ENCODE peak calls at places on chromosome 4, in eight cellular contexts. N, H, J, X, E, O, Z and K are unnamed samples.

GRCh38 chr4:2871911-2872310 is 28.3 kb downstream of the ADD1 start:
- DNase-seq in J (no peak), O (peak), X (no peak), H (no peak), Z (peak), E (no peak), N (no peak), K (no peak)

GRCh38 chr4:151184523-151185458 is 85.4 kb downstream of the RPS3A start:
- DNase-seq in N (peak), J (peak), H (no peak), X (peak), E (no peak), O (no peak), Z (peak), K (peak)

GRCh38 chr4:164779811-164780216 is 25.9 kb downstream of the SMIM31 start:
- DNase-seq in Z (peak), J (peak), O (peak), X (peak), N (peak), H (no peak), E (no peak), K (peak)

GRCh38 chr4:128861856-128862518 is 52.5 kb downstream of the JADE1 start:
- DNase-seq in O (no peak), N (no peak), J (no peak), Z (no peak), H (peak), X (no peak), E (no peak), K (no peak)

GRCh38 chr4:125085-125820 is 952 bp downstream of the ZNF718 start:
- DNase-seq in X (peak), Z (peak), N (no peak), O (peak), J (peak), H (peak), E (peak), K (peak)

GRCh38 chr4:177907736-177908424 is 465.6 kb upstream of the AGA start:
- DNase-seq in H (no peak), X (no peak), O (no peak), Z (no peak), E (no peak), N (no peak), J (no peak), K (no peak)

GRCh38 chr4:139176299-139177048 is 544 bp downstream of the ELF2 start:
- DNase-seq in N (no peak), J (peak), H (peak), Z (peak), X (peak), O (peak), E (peak), K (peak)

GRCh38 chr4:6898763-6899162 is 10.9 kb upstream of the TBC1D14 start:
- DNase-seq in E (no peak), Z (no peak), H (no peak), J (no peak), O (no peak), X (no peak), N (no peak), K (no peak)

GRCh38 chr4:89981789-89982334 is 87.2 kb downstream of the MMRN1 start:
- DNase-seq in X (no peak), H (no peak), Z (no peak), N (no peak), O (no peak), E (no peak), J (no peak), K (no peak)

GRCh38 chr4:168633071-168633470 is 136.2 kb downstream of the PALLD start:
- DNase-seq in N (no peak), E (no peak), Z (peak), J (no peak), O (no peak), X (no peak), H (no peak), K (no peak)

GRCh38 chr4:169996379-169997245 is 29.6 kb downstream of the MFAP3L start:
- DNase-seq in H (no peak), O (no peak), N (no peak), J (no peak), Z (peak), E (no peak), X (no peak), K (no peak)

GRCh38 chr4:30721353-30722091 is 1.4 kb downstream of the PCDH7 start:
- DNase-seq in H (no peak), O (no peak), J (peak), N (no peak), Z (peak), X (peak), E (peak), K (peak)

GRCh38 chr4:141028024-141028529 is 105.2 kb downstream of the RNF150 start:
- DNase-seq in X (peak), O (no peak), J (peak), N (peak), E (no peak), Z (peak), H (no peak), K (peak)

GRCh38 chr4:99736846-99737245 is 79.2 kb upstream of the C4orf54 start:
- DNase-seq in X (no peak), J (no peak), E (no peak), O (no peak), N (no peak), H (no peak), Z (no peak), K (no peak)

GRCh38 chr4:176758731-176759130 is 34.0 kb downstream of the VEGFC start:
- DNase-seq in E (no peak), J (peak), Z (no peak), O (no peak), H (no peak), X (no peak), N (no peak), K (no peak)

GRCh38 chr4:73998040-73999011 is at the start of gene CXCL5:
- DNase-seq in H (peak), X (peak), O (no peak), N (no peak), J (peak), Z (peak), E (peak), K (peak)

GRCh38 chr4:86957214-86957613 is 22.4 kb downstream of the AFF1 start:
- DNase-seq in N (no peak), Z (peak), X (peak), E (no peak), H (no peak), J (peak), O (peak), K (peak)

GRCh38 chr4:147052361-147052760 is 106.7 kb upstream of the TTC29 start:
- DNase-seq in Z (peak), H (no peak), X (no peak), E (no peak), O (no peak), J (no peak), N (no peak), K (no peak)

GRCh38 chr4:96102541-96103018 is 262.7 kb downstream of the PDHA2 start:
- DNase-seq in X (peak), N (no peak), E (no peak), O (no peak), Z (peak), H (no peak), J (no peak), K (peak)

GRCh38 chr4:75207902-75208301 is 275.0 kb downstream of the PARM1 start:
- DNase-seq in J (no peak), O (no peak), X (no peak), E (no peak), Z (no peak), H (no peak), N (no peak), K (no peak)

GRCh38 chr4:104302731-104303130 is 192.0 kb downstream of the CXXC4 start:
- DNase-seq in O (no peak), J (no peak), E (no peak), N (no peak), Z (no peak), H (no peak), X (no peak), K (no peak)

GRCh38 chr4:8269535-8270417 is at the start of gene HTRA3:
- DNase-seq in H (no peak), J (peak), E (peak), N (no peak), Z (peak), X (no peak), O (peak), K (peak)

GRCh38 chr4:21752616-21753015 is 196.0 kb downstream of the KCNIP4 start:
- DNase-seq in X (no peak), H (no peak), J (no peak), E (no peak), N (no peak), Z (no peak), O (no peak), K (no peak)

GRCh38 chr4:80049402-80049801 is 23.6 kb downstream of the ANTXR2 start:
- DNase-seq in E (no peak), J (no peak), O (peak), N (no peak), X (no peak), H (no peak), Z (no peak), K (no peak)

GRCh38 chr4:176538217-176538925 is 218.6 kb downstream of the SPCS3 start:
- DNase-seq in E (no peak), Z (peak), X (peak), H (no peak), O (no peak), J (peak), N (peak), K (peak)

GRCh38 chr4:162839814-162840213 is 326.9 kb downstream of the NAF1 start:
- DNase-seq in H (no peak), N (no peak), Z (no peak), J (no peak), O (peak), E (no peak), X (no peak), K (no peak)

GRCh38 chr4:1793940-1794808 is 1.1 kb downstream of the FGFR3 start:
- DNase-seq in Z (no peak), E (no peak), H (no peak), N (no peak), O (peak), J (peak), X (no peak), K (no peak)

GRCh38 chr4:27338530-27338929 is 477.9 kb downstream of the STIM2 start:
- DNase-seq in J (no peak), E (no peak), N (no peak), H (no peak), O (no peak), Z (no peak), X (no peak), K (no peak)

GRCh38 chr4:135240796-135241195 is 1039.2 kb upstream of the PABPC4L start:
- DNase-seq in O (no peak), X (no peak), E (no peak), H (no peak), N (no peak), J (no peak), Z (no peak), K (peak)

GRCh38 chr4:145153181-145153903 is 27.0 kb downstream of the OTUD4 start:
- DNase-seq in Z (no peak), N (no peak), J (no peak), X (no peak), H (no peak), O (no peak), E (no peak), K (peak)

DNA sequence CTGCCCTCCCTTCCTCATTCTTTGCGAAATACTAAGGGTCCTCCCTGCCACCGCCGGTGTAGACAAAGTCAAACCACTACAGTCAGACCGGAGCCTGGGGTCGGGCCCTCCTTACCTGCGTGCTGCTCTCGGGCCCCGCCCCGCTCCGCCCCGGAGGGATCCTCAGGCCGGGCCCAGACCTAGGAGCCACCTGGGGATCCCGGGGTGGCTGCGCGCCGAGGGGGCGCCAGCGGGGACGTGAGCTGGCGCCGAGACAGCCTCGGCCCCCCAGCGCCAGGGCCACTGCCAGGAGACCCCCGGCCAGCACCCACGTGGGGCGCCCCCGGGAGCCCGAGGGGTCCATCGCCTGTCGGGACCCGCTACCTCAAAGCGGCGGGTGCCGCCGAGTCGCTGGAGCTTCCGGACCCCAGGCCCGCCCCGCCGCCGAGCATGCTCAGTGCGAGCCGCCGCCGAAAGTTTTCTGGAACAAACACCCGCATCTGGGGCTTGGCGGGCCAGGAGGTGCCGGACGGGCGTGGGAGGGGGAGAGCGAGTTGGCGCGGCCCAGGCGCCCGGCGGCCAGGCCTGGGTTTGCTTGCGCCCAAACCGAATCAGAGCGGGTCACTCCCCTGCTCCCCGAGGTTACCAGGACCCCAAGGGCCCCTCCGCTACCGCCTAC is at the start of gene EVC2:
- DNase-seq in E (peak), N (no peak), J (peak), H (peak), Z (peak), X (peak), O (no peak), K (peak)
- H3K4me3 ChIP-seq in E (peak), N (peak), J (peak), H (peak), Z (peak), X (peak), O (no peak), K (peak)

GRCh38 chr4:174425669-174426068 is 96.6 kb downstream of the HPGD start:
- DNase-seq in J (no peak), H (no peak), Z (no peak), N (no peak), X (no peak), E (no peak), O (no peak), K (no peak)

GRCh38 chr4:174418640-174419039 is 103.6 kb downstream of the HPGD start:
- DNase-seq in J (no peak), E (no peak), Z (no peak), N (no peak), X (no peak), O (no peak), H (no peak), K (no peak)

GRCh38 chr4:174423257-174423944 is 98.9 kb downstream of the HPGD start:
- DNase-seq in O (no peak), Z (peak), N (peak), X (peak), H (peak), J (peak), E (peak), K (peak)

GRCh38 chr4:174420317-174420716 is 102.0 kb downstream of the HPGD start:
- DNase-seq in H (no peak), N (no peak), Z (no peak), J (no peak), E (no peak), X (no peak), O (no peak), K (no peak)

GRCh38 chr4:174422893-174423256 is 99.4 kb downstream of the HPGD start:
- DNase-seq in J (no peak), X (no peak), Z (no peak), N (no peak), E (no peak), O (no peak), H (no peak), K (no peak)
- H3K4me3 ChIP-seq in J (no peak), X (no peak), Z (peak), N (no peak), E (no peak), O (no peak), H (no peak), K (no peak)

GRCh38 chr4:186553717-186554116 is 1.6 kb downstream of the MTNR1A start:
- DNase-seq in H (no peak), E (no peak), Z (no peak), N (no peak), J (no peak), O (no peak), X (no peak), K (no peak)
- H3K4me3 ChIP-seq in H (no peak), E (no peak), Z (no peak), N (no peak), J (no peak), O (no peak), X (no peak), K (no peak)

GRCh38 chr4:185211035-185211434 is 1.6 kb downstream of the SNX25 start:
- DNase-seq in N (no peak), H (no peak), O (no peak), E (no peak), Z (no peak), X (no peak), J (no peak), K (peak)
- H3K4me3 ChIP-seq in N (peak), H (peak), O (peak), E (peak), Z (peak), X (peak), J (peak), K (peak)

DNA sequence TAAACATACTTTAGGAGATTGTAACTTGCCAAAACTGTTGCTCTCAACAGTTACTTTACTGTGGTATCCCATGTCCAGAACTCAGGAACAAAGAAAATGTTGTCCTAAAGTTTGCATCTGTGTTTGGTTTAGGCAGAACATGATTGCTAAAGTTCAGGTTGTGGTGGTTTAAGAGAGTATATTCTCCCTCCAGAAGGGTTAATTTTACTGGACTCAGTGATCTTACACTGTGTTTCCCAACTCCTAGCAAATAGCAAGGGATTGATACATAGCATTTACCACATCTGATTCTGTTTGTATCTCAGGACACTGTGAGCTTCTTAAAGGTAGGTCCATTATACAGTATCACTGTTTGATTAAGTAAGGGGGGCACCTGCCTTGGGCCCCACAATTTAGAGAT is 13.3 kb upstream of the DCK start:
- DNase-seq in H (no peak), Z (no peak), N (no peak), E (no peak), J (no peak), O (no peak), X (no peak), K (no peak)
- H3K4me3 ChIP-seq in H (no peak), Z (no peak), N (no peak), E (no peak), J (no peak), O (no peak), X (no peak), K (no peak)

GRCh38 chr4:154741877-154742851 is 1.6 kb upstream of the LRAT start:
- DNase-seq in J (peak), H (no peak), Z (no peak), X (peak), E (no peak), N (no peak), O (no peak), K (peak)

GRCh38 chr4:154741131-154741530 is 2.7 kb upstream of the LRAT start:
- DNase-seq in H (no peak), O (no peak), E (no peak), N (no peak), Z (no peak), J (no peak), X (no peak), K (no peak)

GRCh38 chr4:154740462-154740861 is 3.3 kb upstream of the LRAT start:
- DNase-seq in E (no peak), X (no peak), H (no peak), O (no peak), Z (no peak), N (no peak), J (no peak), K (no peak)

GRCh38 chr4:154743683-154744340 is at the start of gene LRAT:
- DNase-seq in O (no peak), Z (peak), X (no peak), N (no peak), H (peak), E (no peak), J (peak), K (no peak)

GRCh38 chr4:154744341-154744948 is 645 bp downstream of the LRAT start:
- DNase-seq in Z (no peak), O (no peak), J (no peak), H (no peak), X (no peak), N (no peak), E (no peak), K (no peak)
- H3K4me3 ChIP-seq in Z (peak), O (no peak), J (no peak), H (peak), X (peak), N (no peak), E (peak), K (no peak)